ENCODE peak calls at places on chromosomes 7 and 10, in six cellular contexts. One of them, this sample, is unnamed.
A peak's percentile ranks its signal among the peaks of the same experiment; 100 is the strongest.

GRCh38 chr7:21568762-21569161 is 25.9 kb downstream of the DNAH11 start:
- DNase-seq in neural progenitor cell: peak; percentile 46
- DNase-seq in brain microvascular endothelial cell: no peak
- DNase-seq in fibroblast of pulmonary artery: peak; percentile 15
- DNase-seq in thoracic aorta: no peak
- DNase-seq in WERI-Rb-1: no peak
- DNase-seq in this sample: peak; percentile 36

GRCh38 chr7:17021205-17021604 is 139.4 kb upstream of the AGR3 start:
- DNase-seq in thoracic aorta: no peak
- DNase-seq in brain microvascular endothelial cell: peak; percentile 28
- DNase-seq in neural progenitor cell: no peak
- DNase-seq in fibroblast of pulmonary artery: no peak
- DNase-seq in WERI-Rb-1: no peak
- DNase-seq in this sample: peak; percentile 76

GRCh38 chr7:101586971-101587370 is 42.1 kb downstream of the MYL10 start:
- DNase-seq in neural progenitor cell: peak; percentile 37
- DNase-seq in WERI-Rb-1: no peak
- DNase-seq in thoracic aorta: no peak
- DNase-seq in fibroblast of pulmonary artery: no peak
- DNase-seq in brain microvascular endothelial cell: no peak
- DNase-seq in this sample: no peak

GRCh38 chr10:22364407-22364806 is 19.1 kb downstream of the SPAG6 start:
- DNase-seq in brain microvascular endothelial cell: no peak
- DNase-seq in neural progenitor cell: no peak
- DNase-seq in fibroblast of pulmonary artery: no peak
- DNase-seq in thoracic aorta: no peak
- DNase-seq in WERI-Rb-1: no peak
- DNase-seq in this sample: no peak

GRCh38 chr7:155962191-155962967 is 150.1 kb upstream of the SHH start:
- DNase-seq in neural progenitor cell: no peak
- DNase-seq in thoracic aorta: no peak
- DNase-seq in fibroblast of pulmonary artery: peak; percentile 45
- DNase-seq in brain microvascular endothelial cell: peak; percentile 85
- DNase-seq in WERI-Rb-1: no peak
- DNase-seq in this sample: peak; percentile 79

GRCh38 chr7:19707240-19707639 is 1.6 kb downstream of the POLR1F start:
- DNase-seq in neural progenitor cell: no peak
- DNase-seq in fibroblast of pulmonary artery: peak; percentile 15
- DNase-seq in WERI-Rb-1: no peak
- DNase-seq in thoracic aorta: no peak
- DNase-seq in brain microvascular endothelial cell: peak; percentile 39
- DNase-seq in this sample: peak; percentile 17

GRCh38 chr7:18895456-18895855 is 222.0 kb downstream of the TWIST1 start:
- DNase-seq in neural progenitor cell: no peak
- DNase-seq in WERI-Rb-1: no peak
- DNase-seq in brain microvascular endothelial cell: no peak
- DNase-seq in fibroblast of pulmonary artery: peak; percentile 55
- DNase-seq in thoracic aorta: no peak
- DNase-seq in this sample: peak; percentile 60

GRCh38 chr10:44952779-44953231 is 6.8 kb upstream of the RASSF4 start:
- DNase-seq in WERI-Rb-1: no peak
- DNase-seq in brain microvascular endothelial cell: no peak
- DNase-seq in fibroblast of pulmonary artery: no peak
- DNase-seq in thoracic aorta: no peak
- DNase-seq in neural progenitor cell: no peak
- DNase-seq in this sample: no peak

GRCh38 chr10:120162471-120162870 is 269.9 kb downstream of the SEC23IP start:
- DNase-seq in neural progenitor cell: no peak
- DNase-seq in thoracic aorta: no peak
- DNase-seq in WERI-Rb-1: no peak
- DNase-seq in brain microvascular endothelial cell: no peak
- DNase-seq in fibroblast of pulmonary artery: no peak
- DNase-seq in this sample: no peak

GRCh38 chr7:115350764-115351163 is 428.9 kb downstream of the MDFIC start:
- DNase-seq in neural progenitor cell: no peak
- DNase-seq in fibroblast of pulmonary artery: no peak
- DNase-seq in thoracic aorta: no peak
- DNase-seq in WERI-Rb-1: no peak
- DNase-seq in brain microvascular endothelial cell: no peak
- DNase-seq in this sample: no peak

GRCh38 chr10:12299222-12299973 is 49.9 kb upstream of the CAMK1D start:
- DNase-seq in thoracic aorta: no peak
- DNase-seq in neural progenitor cell: no peak
- DNase-seq in WERI-Rb-1: no peak
- DNase-seq in brain microvascular endothelial cell: no peak
- DNase-seq in fibroblast of pulmonary artery: no peak
- DNase-seq in this sample: no peak

GRCh38 chr10:3045471-3046209 is 21.7 kb upstream of the PFKP start:
- DNase-seq in thoracic aorta: no peak
- DNase-seq in brain microvascular endothelial cell: peak; percentile 70
- DNase-seq in neural progenitor cell: peak; percentile 77
- DNase-seq in WERI-Rb-1: no peak
- DNase-seq in fibroblast of pulmonary artery: peak; percentile 75
- DNase-seq in this sample: peak; percentile 67

GRCh38 chr7:143248781-143249354 is 14.4 kb upstream of the GSTK1 start:
- DNase-seq in WERI-Rb-1: no peak
- DNase-seq in thoracic aorta: no peak
- DNase-seq in neural progenitor cell: no peak
- DNase-seq in brain microvascular endothelial cell: no peak
- DNase-seq in fibroblast of pulmonary artery: peak; percentile 51
- DNase-seq in this sample: peak; percentile 6

GRCh38 chr10:87865201-87866025 is 2.0 kb downstream of the PTEN start:
- DNase-seq in fibroblast of pulmonary artery: no peak
- DNase-seq in brain microvascular endothelial cell: no peak
- DNase-seq in WERI-Rb-1: no peak
- DNase-seq in neural progenitor cell: no peak
- DNase-seq in thoracic aorta: no peak
- DNase-seq in this sample: peak; percentile 38

GRCh38 chr7:45136106-45137060 is 21.2 kb upstream of the RAMP3 start:
- DNase-seq in neural progenitor cell: peak; percentile 80
- DNase-seq in thoracic aorta: no peak
- DNase-seq in fibroblast of pulmonary artery: peak; percentile 87
- DNase-seq in WERI-Rb-1: peak; percentile 54
- DNase-seq in brain microvascular endothelial cell: peak; percentile 44
- DNase-seq in this sample: peak; percentile 90

DNA sequence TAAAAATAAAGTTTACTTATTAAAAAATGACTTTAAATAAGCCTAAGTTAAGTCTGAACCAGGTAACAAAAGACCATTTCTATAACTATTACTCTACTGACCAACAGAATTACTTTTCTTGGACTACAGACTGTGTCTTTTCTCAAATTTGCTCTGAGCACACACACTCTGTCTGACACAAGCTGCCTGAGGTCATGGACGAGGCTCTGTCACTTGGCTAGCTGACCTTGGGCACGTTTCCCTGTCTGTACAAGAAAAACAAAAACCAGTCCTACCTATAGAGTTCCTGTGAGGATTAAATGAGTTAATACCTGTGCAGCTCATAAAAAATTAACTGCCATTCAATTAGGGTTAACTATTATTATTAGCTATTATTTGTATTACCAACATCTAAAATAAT is 22.9 kb downstream of the ATE1 start:
- DNase-seq in WERI-Rb-1: no peak
- DNase-seq in thoracic aorta: no peak
- DNase-seq in brain microvascular endothelial cell: no peak
- DNase-seq in fibroblast of pulmonary artery: no peak
- DNase-seq in neural progenitor cell: no peak
- DNase-seq in this sample: no peak
- TF ChIP-seq CTCF in WERI-Rb-1: no peak
- TF ChIP-seq CTCF in thoracic aorta: no peak
- TF ChIP-seq CTCF in brain microvascular endothelial cell: no peak
- TF ChIP-seq CTCF in fibroblast of pulmonary artery: no peak
- TF ChIP-seq CTCF in neural progenitor cell: no peak
- TF ChIP-seq CTCF in this sample: no peak

GRCh38 chr7:105877736-105878135 is 1.3 kb upstream of the ATXN7L1 start:
- DNase-seq in brain microvascular endothelial cell: no peak
- DNase-seq in WERI-Rb-1: no peak
- DNase-seq in fibroblast of pulmonary artery: peak; percentile 3
- DNase-seq in thoracic aorta: no peak
- DNase-seq in neural progenitor cell: no peak
- DNase-seq in this sample: no peak

GRCh38 chr7:105878746-105879605 is 2.6 kb upstream of the ATXN7L1 start:
- DNase-seq in WERI-Rb-1: no peak
- DNase-seq in neural progenitor cell: no peak
- DNase-seq in thoracic aorta: no peak
- DNase-seq in fibroblast of pulmonary artery: no peak
- DNase-seq in brain microvascular endothelial cell: no peak
- DNase-seq in this sample: no peak

GRCh38 chr7:105876091-105876963 is at the start of gene ATXN7L1:
- DNase-seq in brain microvascular endothelial cell: peak; percentile 96
- DNase-seq in WERI-Rb-1: peak; percentile 94
- DNase-seq in neural progenitor cell: peak; percentile 98
- DNase-seq in thoracic aorta: peak; percentile 85
- DNase-seq in fibroblast of pulmonary artery: peak; percentile 98
- DNase-seq in this sample: peak; percentile 98

GRCh38 chr7:105875505-105875904 is 894 bp downstream of the ATXN7L1 start:
- DNase-seq in brain microvascular endothelial cell: no peak
- DNase-seq in neural progenitor cell: no peak
- DNase-seq in fibroblast of pulmonary artery: peak; percentile 6
- DNase-seq in thoracic aorta: no peak
- DNase-seq in WERI-Rb-1: no peak
- DNase-seq in this sample: no peak

DNA sequence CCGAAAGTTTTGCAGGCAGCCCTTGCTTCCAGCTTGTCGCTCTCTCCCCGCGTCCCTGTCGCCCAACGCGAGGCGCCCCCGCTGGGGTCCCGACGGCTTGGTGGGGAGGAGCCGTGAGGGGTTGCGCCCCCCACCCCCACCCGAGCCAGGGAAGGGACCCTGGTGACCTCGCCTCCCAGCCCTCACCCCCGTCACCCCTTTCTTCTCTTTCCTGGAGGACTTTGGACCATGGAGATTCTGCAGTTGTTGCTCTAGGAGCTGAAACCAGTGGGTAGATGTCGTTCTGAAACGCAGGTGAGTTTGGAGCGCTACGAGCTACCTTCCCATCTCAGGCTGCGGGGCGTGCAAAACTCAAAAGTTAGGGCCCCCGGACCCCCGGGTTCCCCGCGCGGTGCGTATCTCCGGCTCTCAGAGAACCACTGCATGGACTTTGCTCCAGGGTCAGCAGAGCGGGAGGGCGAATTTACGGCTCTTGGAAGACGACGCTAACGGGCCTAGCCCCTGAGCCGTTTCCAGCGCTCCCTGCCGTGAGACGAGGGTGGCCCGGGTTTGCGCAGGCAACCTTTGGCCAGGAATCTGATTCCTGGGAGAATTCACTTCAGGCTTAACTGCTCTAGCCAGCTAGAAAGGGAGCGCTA is 684 bp upstream of the ATXN7L1 start:
- DNase-seq in WERI-Rb-1: peak; percentile 68
- DNase-seq in neural progenitor cell: peak; percentile 81
- DNase-seq in brain microvascular endothelial cell: peak; percentile 11
- DNase-seq in thoracic aorta: no peak
- DNase-seq in fibroblast of pulmonary artery: peak; percentile 58
- DNase-seq in this sample: peak; percentile 30
- TF ChIP-seq CTCF in WERI-Rb-1: peak; percentile 12
- TF ChIP-seq CTCF in neural progenitor cell: no peak
- TF ChIP-seq CTCF in brain microvascular endothelial cell: no peak
- TF ChIP-seq CTCF in thoracic aorta: no peak
- TF ChIP-seq CTCF in fibroblast of pulmonary artery: peak; percentile 14
- TF ChIP-seq CTCF in this sample: no peak

GRCh38 chr10:118638680-118639079 is 43.2 kb upstream of the PRLHR start:
- DNase-seq in brain microvascular endothelial cell: no peak
- DNase-seq in thoracic aorta: no peak
- DNase-seq in neural progenitor cell: no peak
- DNase-seq in WERI-Rb-1: no peak
- DNase-seq in fibroblast of pulmonary artery: no peak
- DNase-seq in this sample: no peak

GRCh38 chr10:118633801-118634200 is 38.4 kb upstream of the PRLHR start:
- DNase-seq in brain microvascular endothelial cell: no peak
- DNase-seq in thoracic aorta: no peak
- DNase-seq in WERI-Rb-1: no peak
- DNase-seq in fibroblast of pulmonary artery: no peak
- DNase-seq in neural progenitor cell: no peak
- DNase-seq in this sample: no peak

DNA sequence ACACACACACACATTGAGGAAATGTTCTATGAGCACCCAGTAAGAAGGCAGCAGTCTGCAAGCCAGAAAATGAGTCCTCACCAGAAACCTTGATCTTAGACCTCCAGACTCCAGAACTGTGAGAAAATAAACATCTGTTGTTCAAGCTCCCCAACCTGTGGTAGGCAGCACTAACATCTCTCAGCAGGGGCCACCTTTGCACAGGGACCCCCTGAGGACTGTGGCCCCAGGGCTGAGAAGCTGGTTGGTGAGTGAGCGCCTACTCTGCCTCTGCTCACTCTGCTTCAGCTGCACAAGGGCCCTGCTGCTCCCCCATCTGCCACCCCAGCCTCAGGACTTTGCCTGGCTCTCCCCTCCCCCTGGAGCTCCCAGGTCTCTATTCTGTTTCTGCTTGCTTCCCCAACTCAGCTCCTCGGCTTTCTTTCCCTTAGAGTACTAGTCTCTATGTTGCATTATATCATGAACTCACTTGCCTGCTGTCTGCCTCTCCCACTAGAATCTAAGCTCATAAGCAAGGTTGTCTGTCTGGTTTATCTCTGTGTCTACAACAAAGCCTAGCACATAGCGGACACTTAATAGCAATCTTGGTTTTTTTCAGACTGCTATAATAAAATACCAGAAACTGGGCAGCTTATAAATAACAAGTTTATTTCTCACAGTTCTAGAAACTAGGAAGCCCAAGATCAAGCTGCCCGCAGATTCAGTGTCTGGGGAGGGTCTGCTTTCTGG is 40.4 kb upstream of the PRLHR start:
- DNase-seq in fibroblast of pulmonary artery: no peak
- DNase-seq in neural progenitor cell: no peak
- DNase-seq in brain microvascular endothelial cell: no peak
- DNase-seq in thoracic aorta: no peak
- DNase-seq in WERI-Rb-1: peak; percentile 39
- DNase-seq in this sample: no peak
- TF ChIP-seq CTCF in fibroblast of pulmonary artery: no peak
- TF ChIP-seq CTCF in neural progenitor cell: no peak
- TF ChIP-seq CTCF in brain microvascular endothelial cell: no peak
- TF ChIP-seq CTCF in thoracic aorta: no peak
- TF ChIP-seq CTCF in WERI-Rb-1: no peak
- TF ChIP-seq CTCF in this sample: no peak

DNA sequence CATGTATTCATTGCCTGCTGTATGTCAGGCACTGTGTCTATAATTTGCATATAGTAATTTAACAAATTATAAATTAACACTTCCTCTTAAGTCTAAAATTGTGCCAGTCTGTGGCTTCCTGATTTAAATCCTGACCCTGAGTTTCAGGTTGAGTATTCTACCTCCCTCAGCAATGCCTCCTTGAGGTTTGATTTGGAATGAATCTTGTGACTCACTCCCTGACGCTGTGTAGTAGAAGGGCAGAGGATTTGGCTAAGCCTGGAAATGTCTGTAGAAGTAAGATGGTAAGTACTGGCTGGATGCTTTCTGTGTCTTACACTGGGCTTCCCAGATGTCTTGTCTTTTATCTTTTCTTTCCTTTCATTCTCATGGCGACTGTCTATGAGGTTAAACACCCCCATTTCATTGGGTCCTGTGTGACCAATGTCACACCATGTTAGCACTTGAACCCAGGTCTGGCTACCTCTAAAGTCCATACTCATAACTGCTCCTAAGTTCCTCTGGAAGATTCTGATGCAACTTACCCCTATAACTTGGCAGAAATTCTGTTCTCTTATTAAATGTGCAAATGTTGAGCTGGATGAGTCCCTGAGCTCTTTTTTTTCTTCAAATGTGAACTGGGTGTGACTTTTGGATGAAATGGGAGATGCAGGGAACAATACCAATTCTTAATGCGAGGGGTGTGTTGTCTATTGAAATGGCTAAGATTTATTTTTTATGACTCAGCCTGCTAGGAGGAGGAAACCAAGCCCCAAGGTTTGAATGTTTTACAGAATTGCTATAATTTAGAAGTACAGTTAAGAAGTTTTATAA is 48.5 kb downstream of the PLCE1 start:
- DNase-seq in neural progenitor cell: no peak
- DNase-seq in WERI-Rb-1: no peak
- DNase-seq in thoracic aorta: no peak
- DNase-seq in brain microvascular endothelial cell: peak; percentile 65
- DNase-seq in fibroblast of pulmonary artery: peak; percentile 62
- DNase-seq in this sample: peak; percentile 54
- TF ChIP-seq CTCF in neural progenitor cell: no peak
- TF ChIP-seq CTCF in WERI-Rb-1: no peak
- TF ChIP-seq CTCF in thoracic aorta: no peak
- TF ChIP-seq CTCF in brain microvascular endothelial cell: peak; percentile 52
- TF ChIP-seq CTCF in fibroblast of pulmonary artery: peak; percentile 32
- TF ChIP-seq CTCF in this sample: peak; percentile 17

This sample was measured in MCF 10A.